ENCODE peak calls at places on chromosomes 5 and 9, in six cellular contexts. D is HCT116; L is fibroblast of villous mesenchyme; A is neural progenitor cell; M is DND-41; I is activated CD8-positive, alpha-beta T cell treated with anti-CD3 and anti-CD28 coated beads for 36 hours. Q is an unnamed sample.

GRCh38 chr5:6026766-6027165 is 351.6 kb downstream of the MED10 start:
- DNase-seq in M (no peak), L (peak; percentile 69), A (no peak), I (no peak), D (no peak), Q (no peak)

GRCh38 chr9:135079676-135080075 is 7.8 kb upstream of the OLFM1 start:
- DNase-seq in L (no peak), D (no peak), M (no peak), I (no peak), A (no peak), Q (no peak)

GRCh38 chr5:90293931-90294330 is 115.6 kb downstream of the CETN3 start:
- DNase-seq in I (no peak), D (no peak), A (no peak), L (no peak), M (no peak), Q (peak; percentile 99)

GRCh38 chr9:37119907-37120839 is at the start of gene ZCCHC7:
- DNase-seq in A (peak; percentile 94), I (peak; percentile 98), M (peak; percentile 95), D (peak; percentile 86), L (peak; percentile 95), Q (peak; percentile 97)

GRCh38 chr9:10612649-10613398 is at the start of gene PTPRD:
- DNase-seq in L (peak; percentile 0), I (peak; percentile 40), D (no peak), M (no peak), A (peak; percentile 89), Q (peak; percentile 22)

GRCh38 chr9:92745236-92745790 is 19.3 kb downstream of the BICD2 start:
- DNase-seq in I (no peak), L (no peak), A (no peak), D (no peak), M (no peak), Q (no peak)

GRCh38 chr5:168527756-168528295 is 1.3 kb upstream of the FBLL1 start:
- DNase-seq in I (no peak), L (no peak), D (no peak), M (no peak), A (no peak), Q (no peak)

GRCh38 chr5:150801117-150801927 is 22.8 kb downstream of the SMIM3 start:
- DNase-seq in D (peak; percentile 51), M (peak; percentile 24), L (peak; percentile 83), A (peak; percentile 80), I (no peak), Q (peak; percentile 85)

GRCh38 chr9:108297025-108297424 is 558.8 kb downstream of the ACTL7B start:
- DNase-seq in L (peak; percentile 83), D (no peak), A (no peak), I (no peak), M (no peak), Q (peak; percentile 48)

GRCh38 chr9:114364123-114364522 is 23.7 kb downstream of the AKNA start:
- DNase-seq in A (no peak), L (peak; percentile 97), I (peak; percentile 39), D (no peak), M (no peak), Q (peak; percentile 87)

GRCh38 chr9:71685394-71685793 is 82.9 kb downstream of the CEMIP2 start:
- DNase-seq in A (no peak), L (no peak), M (peak; percentile 42), D (no peak), I (peak; percentile 69), Q (no peak)

GRCh38 chr5:144429405-144429804 is 258.7 kb downstream of the KCTD16 start:
- DNase-seq in L (no peak), D (no peak), I (no peak), M (no peak), A (no peak), Q (no peak)

GRCh38 chr5:144428326-144428725 is 257.7 kb downstream of the KCTD16 start:
- DNase-seq in D (no peak), M (no peak), A (no peak), L (no peak), I (no peak), Q (no peak)

GRCh38 chr5:144433140-144433822 is 262.6 kb downstream of the KCTD16 start:
- DNase-seq in I (no peak), L (no peak), M (no peak), D (no peak), A (no peak), Q (no peak)

GRCh38 chr5:144429905-144430304 is 259.2 kb downstream of the KCTD16 start:
- DNase-seq in I (no peak), A (no peak), M (no peak), L (no peak), D (no peak), Q (no peak)

GRCh38 chr5:144427871-144428270 is 257.2 kb downstream of the KCTD16 start:
- DNase-seq in L (no peak), I (no peak), A (no peak), M (no peak), D (no peak), Q (no peak)
- TF ChIP-seq CTCF in L (no peak), I (no peak), A (no peak), M (no peak), D (no peak), Q (no peak)

GRCh38 chr5:113122053-113122452 is 145.5 kb downstream of the DCP2 start:
- DNase-seq in L (peak; percentile 74), M (no peak), D (no peak), A (no peak), I (no peak), Q (peak; percentile 93)
- TF ChIP-seq CTCF in L (no peak), M (no peak), D (no peak), A (no peak), I (no peak), Q (peak; percentile 3)

DNA sequence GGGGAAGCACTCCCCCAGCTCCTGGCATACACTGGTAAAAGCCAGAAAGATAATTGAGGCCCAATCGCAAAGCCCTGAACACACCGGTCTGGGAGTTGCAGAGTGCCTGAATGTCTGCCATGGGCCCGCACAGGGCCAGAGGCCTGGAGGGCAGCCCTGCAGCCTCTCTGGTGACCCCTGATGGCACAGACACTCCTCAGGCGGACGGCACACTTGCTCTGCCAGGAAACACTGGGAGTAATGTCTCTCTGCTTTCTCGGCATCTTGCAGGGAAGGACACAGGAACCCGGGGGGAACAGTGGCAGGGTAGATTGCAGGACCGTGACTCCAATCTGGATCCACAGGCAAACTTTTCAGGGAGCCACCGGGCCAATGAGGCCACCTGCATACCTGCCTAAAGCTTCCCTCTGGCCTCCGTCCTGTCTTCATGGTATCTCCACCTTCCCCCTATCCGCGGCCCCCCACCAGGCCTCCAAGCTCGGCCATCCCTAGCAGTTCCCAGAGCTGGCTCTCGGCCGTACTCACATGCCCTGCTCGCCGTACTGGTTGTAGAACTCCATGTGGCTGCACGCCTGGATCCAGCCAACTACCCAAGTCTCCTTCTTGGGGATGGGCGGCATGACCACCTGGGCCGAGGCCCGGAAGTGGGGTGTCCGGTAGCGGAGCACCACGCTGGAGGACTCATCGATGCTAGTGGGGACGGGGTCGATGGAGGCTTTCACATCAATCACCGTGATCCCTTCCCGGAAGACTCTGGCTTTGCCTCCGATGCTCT is 791 bp downstream of the FAM78A start:
- DNase-seq in I (peak; percentile 55), L (no peak), D (no peak), A (peak; percentile 76), M (peak; percentile 53), Q (no peak)
- TF ChIP-seq CTCF in I (no peak), L (no peak), D (no peak), A (peak; percentile 51), M (peak; percentile 38), Q (no peak)

DNA sequence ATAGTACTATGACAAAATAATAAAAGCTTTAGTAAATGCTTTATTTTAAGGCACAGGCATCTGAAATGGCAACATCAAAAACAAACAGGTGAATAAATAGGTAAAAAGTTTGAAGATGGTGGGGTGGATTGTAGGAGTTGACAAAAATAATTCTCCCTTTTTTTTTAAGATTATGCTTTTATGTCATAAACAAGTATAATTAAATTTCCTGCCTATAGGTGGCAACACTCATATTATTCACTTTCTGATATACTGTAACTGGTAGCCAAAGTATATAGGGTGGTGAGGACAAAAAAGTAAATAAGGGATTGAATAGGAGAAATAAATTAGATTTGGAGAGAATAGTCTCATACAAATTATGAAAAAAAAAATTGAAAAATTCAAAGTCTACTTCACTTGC is 120.0 kb upstream of the ACOT12 start:
- DNase-seq in D (no peak), I (no peak), M (no peak), A (no peak), L (no peak), Q (peak; percentile 31)
- TF ChIP-seq CTCF in D (peak; percentile 20), I (peak; percentile 40), M (peak; percentile 51), A (peak; percentile 15), L (peak; percentile 26), Q (peak; percentile 31)

GRCh38 chr9:85508616-85509015 is 233.1 kb downstream of the AGTPBP1 start:
- DNase-seq in M (no peak), D (no peak), I (no peak), A (peak; percentile 19), L (no peak), Q (peak; percentile 17)
- TF ChIP-seq CTCF in M (no peak), D (peak; percentile 38), I (no peak), A (peak; percentile 25), L (no peak), Q (peak; percentile 29)

GRCh38 chr9:83714316-83714715 is 6.6 kb upstream of the UBQLN1 start:
- DNase-seq in A (no peak), L (no peak), M (no peak), I (no peak), D (no peak), Q (peak; percentile 13)
- TF ChIP-seq CTCF in A (peak; percentile 27), L (peak; percentile 30), M (peak; percentile 41), I (peak; percentile 23), D (peak; percentile 29), Q (peak; percentile 31)

DNA sequence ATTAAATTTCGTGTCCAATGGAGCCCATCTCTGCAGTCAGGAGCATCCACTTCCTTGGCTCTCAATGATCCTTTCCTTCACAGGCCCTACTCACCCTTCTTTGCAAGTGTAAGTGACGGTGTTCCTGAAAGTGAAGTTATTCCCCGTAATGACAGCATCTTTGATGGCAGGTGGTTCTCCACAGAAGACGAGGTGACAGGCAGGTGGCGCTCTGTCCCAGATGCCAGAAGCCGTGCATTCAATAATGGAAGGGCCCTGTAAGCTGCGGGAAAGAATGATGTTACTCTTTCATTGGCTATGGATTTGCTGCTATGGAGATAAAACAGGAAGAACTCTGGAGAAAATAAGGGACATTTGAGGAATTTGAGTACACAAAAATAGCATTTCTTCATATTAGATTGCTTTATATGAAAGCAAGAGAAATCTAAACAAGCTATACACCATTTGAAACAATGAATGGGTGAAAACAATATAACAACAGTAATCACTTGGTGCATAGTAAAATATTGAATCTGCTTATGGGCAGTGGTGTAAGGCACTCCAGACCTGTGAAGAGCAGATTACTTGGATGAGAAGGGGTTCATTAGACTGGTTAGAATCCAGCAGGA is 89.9 kb upstream of the TXNDC8 start:
- DNase-seq in A (peak; percentile 72), D (peak; percentile 42), L (peak; percentile 32), M (peak; percentile 21), I (peak; percentile 57), Q (peak; percentile 62)
- TF ChIP-seq CTCF in A (peak; percentile 87), D (peak; percentile 71), L (peak; percentile 46), M (peak; percentile 60), I (peak; percentile 30), Q (peak; percentile 66)

GRCh38 chr5:132561601-132562000 is 4.8 kb downstream of the RAD50 start:
- DNase-seq in D (no peak), A (no peak), I (peak; percentile 68), M (peak; percentile 49), L (no peak), Q (no peak)
- TF ChIP-seq CTCF in D (no peak), A (no peak), I (no peak), M (no peak), L (no peak), Q (no peak)

Q was measured in fibroblast of pulmonary artery.